ENCODE peak calls at places on chromosomes 1 and 21, in nine cellular contexts. W is IMR-90, I is H9, B is PC-3, K is MM.1S, U is endothelial cell of umbilical vein, X is fibroblast of lung, O is mammary epithelial cell, L is GM23248. Y is an unnamed sample. For H4K20me1, the result is how much of the 10 kb centered on the place peaks cover.

GRCh38 chr1:8061210-8061609 is 35.1 kb upstream of the ERRFI1 start:
- DNase-seq in W (peak), I (no peak), B (peak), K (no peak), U (peak), X (peak), O (peak), L (peak), Y (no peak)

GRCh38 chr1:152654110-152654509 is 9.1 kb upstream of the LCE2D start:
- DNase-seq in W (peak), I (peak), B (peak), K (peak), U (peak), X (peak), O (peak), L (peak), Y (peak)

GRCh38 chr1:234972411-234973191 is 156.0 kb downstream of the TOMM20 start:
- DNase-seq in W (no peak), I (no peak), B (no peak), K (no peak), U (no peak), X (no peak), O (no peak), L (peak), Y (no peak)

GRCh38 chr1:25484096-25484495 is 53.4 kb downstream of the MACO1 start:
- DNase-seq in W (no peak), I (no peak), B (no peak), K (no peak), U (no peak), X (no peak), O (no peak), L (no peak), Y (no peak)

GRCh38 chr1:27555700-27556424 is 48.1 kb downstream of the AHDC1 start:
- DNase-seq in W (no peak), I (no peak), B (no peak), K (no peak), U (no peak), X (peak), O (no peak), L (no peak), Y (peak)

GRCh38 chr1:4617506-4617905 is 36.9 kb upstream of the AJAP1 start:
- DNase-seq in W (no peak), I (no peak), B (no peak), K (no peak), U (no peak), X (no peak), O (no peak), L (no peak), Y (no peak)

GRCh38 chr1:231828182-231828920 is 201.8 kb downstream of the DISC1 start:
- DNase-seq in W (peak), I (no peak), B (peak), K (no peak), U (peak), X (peak), O (peak), L (peak), Y (no peak)

GRCh38 chr21:35075546-35075945 is 26.4 kb upstream of the RUNX1 start:
- DNase-seq in W (peak), I (no peak), B (no peak), K (no peak), U (peak), X (peak), O (peak), L (peak), Y (no peak)

GRCh38 chr1:115293006-115293405 is 45.0 kb downstream of the NGF start:
- DNase-seq in W (no peak), I (no peak), B (no peak), K (no peak), U (no peak), X (no peak), O (no peak), L (no peak), Y (no peak)

GRCh38 chr1:85406887-85407593 is 57.9 kb downstream of the DDAH1 start:
- DNase-seq in W (peak), I (no peak), B (peak), K (no peak), U (peak), X (peak), O (peak), L (peak), Y (no peak)

GRCh38 chr1:39184354-39184818 is 20.1 kb upstream of the MACF1 start:
- DNase-seq in W (no peak), I (no peak), B (no peak), K (no peak), U (no peak), X (no peak), O (no peak), L (no peak), Y (no peak)

GRCh38 chr1:19444399-19445021 is 40.8 kb downstream of the CAPZB start:
- DNase-seq in W (no peak), I (no peak), B (no peak), K (no peak), U (no peak), X (no peak), O (no peak), L (no peak), Y (no peak)
- H4K20me1 ChIP-seq in W (half or more), I (under half), B (under half), K (under half), U (under half), X (under half), O (under half), L (under half), Y (half or more)

DNA sequence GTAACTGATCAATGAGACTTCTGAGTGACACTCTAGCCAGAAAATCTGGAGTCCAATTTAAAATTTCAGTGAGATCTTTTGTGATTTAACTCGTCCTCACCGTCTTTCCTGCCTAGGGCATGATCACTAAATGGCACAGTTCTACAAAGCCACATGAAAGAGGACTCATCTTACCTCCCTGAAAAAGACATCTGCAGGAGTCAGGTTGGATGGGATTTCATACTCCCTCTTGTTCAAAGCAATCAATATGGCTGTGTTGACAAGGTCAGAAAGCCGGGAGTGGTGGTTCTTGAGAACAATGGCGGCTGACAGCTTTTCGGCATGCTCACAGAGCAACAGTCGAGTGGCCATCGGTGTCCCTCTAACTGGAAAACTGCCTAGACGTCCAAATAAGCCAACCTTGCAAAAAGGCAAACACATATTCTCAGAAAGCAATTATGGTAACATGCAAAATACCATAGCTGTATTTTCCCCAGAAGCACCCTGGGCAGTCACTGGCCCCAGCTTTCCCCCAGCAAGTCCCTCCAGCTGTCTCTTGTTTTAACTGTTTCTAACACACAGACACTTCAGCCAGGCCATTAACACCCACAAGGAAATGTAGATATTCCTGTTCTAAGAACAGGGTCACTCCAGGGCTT is 36.6 kb upstream of the ACTA1 start:
- DNase-seq in W (no peak), I (no peak), B (no peak), K (no peak), U (no peak), X (no peak), O (no peak), L (no peak), Y (no peak)
- H3K9ac ChIP-seq in W (no peak), I (no peak), B (no peak), K (no peak), U (no peak), X (no peak), O (no peak), L (no peak), Y (no peak)

DNA sequence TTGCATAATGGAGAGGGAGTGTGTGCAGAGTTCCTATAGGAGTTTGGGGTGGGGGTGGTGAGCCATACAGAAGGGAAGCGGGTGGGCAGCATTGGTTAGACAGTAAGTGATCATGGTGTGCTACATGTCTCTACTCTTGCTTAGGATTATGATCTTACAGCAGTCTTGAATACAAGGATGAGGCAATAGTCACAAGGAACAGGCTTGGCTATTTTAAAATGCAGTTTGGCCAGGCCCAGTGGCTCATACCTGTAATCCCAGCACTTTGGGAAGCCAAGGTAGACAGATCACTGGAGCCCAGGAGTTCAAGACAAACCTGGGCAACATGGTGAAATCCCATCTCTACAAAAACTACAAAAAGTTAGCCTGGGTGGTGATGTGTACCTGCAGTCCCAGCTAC is 12.3 kb downstream of the MYOC start:
- DNase-seq in W (no peak), I (no peak), B (no peak), K (no peak), U (no peak), X (no peak), O (no peak), L (no peak), Y (no peak)
- H4K20me1 ChIP-seq in W (under half), I (under half), B (under half), K (under half), U (under half), X (under half), O (under half), L (under half), Y (under half)

GRCh38 chr1:61141288-61142044 is 59.1 kb downstream of the NFIA start:
- DNase-seq in W (peak), I (no peak), B (peak), K (peak), U (peak), X (peak), O (peak), L (peak), Y (no peak)
- H3K9ac ChIP-seq in W (no peak), I (no peak), B (no peak), K (no peak), U (peak), X (no peak), O (no peak), L (peak), Y (no peak)

GRCh38 chr1:1228596-1229321 is 3.0 kb downstream of the SDF4 start:
- DNase-seq in W (no peak), I (no peak), B (no peak), K (no peak), U (no peak), X (no peak), O (no peak), L (peak), Y (no peak)

GRCh38 chr1:1231400-1232223 is at the start of gene SDF4:
- DNase-seq in W (peak), I (peak), B (peak), K (peak), U (peak), X (peak), O (peak), L (peak), Y (peak)

GRCh38 chr1:1228187-1228586 is 3.6 kb downstream of the SDF4 start:
- DNase-seq in W (no peak), I (no peak), B (no peak), K (no peak), U (no peak), X (no peak), O (no peak), L (no peak), Y (no peak)

GRCh38 chr1:1230656-1231399 is 973 bp downstream of the SDF4 start:
- DNase-seq in W (peak), I (no peak), B (peak), K (no peak), U (peak), X (peak), O (peak), L (peak), Y (peak)

DNA sequence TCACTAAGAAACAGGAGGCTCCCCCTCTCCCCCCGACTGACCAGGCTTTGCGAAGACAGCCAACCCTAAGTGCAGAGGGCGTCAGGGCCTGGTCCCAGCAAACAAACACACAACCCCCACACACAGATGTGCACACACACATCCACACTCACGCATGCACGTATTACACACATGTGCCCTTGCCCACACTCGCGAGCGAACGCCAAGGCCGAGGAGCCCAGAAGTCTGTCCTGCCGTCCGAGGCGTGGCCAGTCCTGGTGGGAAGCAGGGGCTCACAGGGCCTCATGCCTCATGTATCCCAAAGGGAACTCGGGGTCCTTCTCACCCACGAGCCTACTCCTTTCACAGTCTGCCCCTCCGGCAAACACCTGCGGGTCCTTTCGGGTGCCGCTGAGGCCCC is 2.0 kb downstream of the SDF4 start:
- DNase-seq in W (no peak), I (no peak), B (no peak), K (no peak), U (no peak), X (no peak), O (no peak), L (no peak), Y (no peak)
- H4K20me1 ChIP-seq in W (under half), I (under half), B (under half), K (under half), U (under half), X (under half), O (under half), L (under half), Y (half or more)

GRCh38 chr1:64131155-64131554 is 72.3 kb upstream of the UBE2U start:
- DNase-seq in W (no peak), I (no peak), B (no peak), K (no peak), U (no peak), X (no peak), O (no peak), L (no peak), Y (no peak)

GRCh38 chr1:64126581-64126980 is 76.8 kb upstream of the UBE2U start:
- DNase-seq in W (no peak), I (no peak), B (no peak), K (no peak), U (no peak), X (no peak), O (no peak), L (no peak), Y (no peak)

GRCh38 chr1:64127297-64127696 is 76.1 kb upstream of the UBE2U start:
- DNase-seq in W (no peak), I (no peak), B (no peak), K (no peak), U (no peak), X (no peak), O (no peak), L (no peak), Y (no peak)

GRCh38 chr1:64133036-64133435 is 70.4 kb upstream of the UBE2U start:
- DNase-seq in W (peak), I (no peak), B (peak), K (no peak), U (peak), X (peak), O (peak), L (peak), Y (no peak)

DNA sequence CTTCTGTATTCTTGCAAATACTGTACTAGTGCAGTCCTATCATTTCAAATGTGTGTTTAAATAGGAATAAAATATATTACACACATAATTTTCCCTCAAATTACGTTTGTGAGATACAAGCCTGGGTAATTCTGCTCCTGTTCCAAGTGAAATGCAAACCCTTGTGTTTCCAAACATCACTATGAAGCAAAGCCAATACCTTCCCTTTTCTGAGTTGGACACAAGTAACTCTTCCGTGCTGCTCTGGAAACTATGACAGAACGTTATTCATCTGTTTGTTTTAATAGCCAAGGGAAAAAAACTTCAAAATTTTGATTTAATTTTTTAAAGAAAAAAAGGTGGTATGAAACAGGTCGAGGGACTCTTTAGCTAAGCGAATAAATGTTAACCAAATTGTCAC is 73.7 kb upstream of the UBE2U start:
- DNase-seq in W (peak), I (no peak), B (no peak), K (no peak), U (no peak), X (no peak), O (no peak), L (no peak), Y (no peak)
- H3K9ac ChIP-seq in W (no peak), I (no peak), B (no peak), K (no peak), U (no peak), X (no peak), O (no peak), L (no peak), Y (no peak)

GRCh38 chr1:9665193-9665592 is 13.7 kb downstream of the PIK3CD start:
- DNase-seq in W (no peak), I (no peak), B (no peak), K (no peak), U (no peak), X (no peak), O (no peak), L (no peak), Y (no peak)
- H4K20me1 ChIP-seq in W (under half), I (under half), B (under half), K (under half), U (under half), X (under half), O (under half), L (under half), Y (half or more)